ENCODE peak calls at places on chromosomes 7 and 10, in nine cellular contexts. W is SJCRH30, Q is ovary, Z is endodermal cell, M is adrenal gland, D is esophagus muscularis mucosa, B is heart right ventricle, P is HepG2, Y is right atrium auricular region. T is an unnamed sample.

GRCh38 chr10:46257099-46257498 is 29.7 kb upstream of the ANTXRL start:
- DNase-seq in D (peak; percentile 90), Z (no peak), B (no peak), Y (peak; percentile 46), M (no peak), W (no peak), Q (no peak), P (no peak), T (no peak)

GRCh38 chr7:147483634-147484292 is 1106.8 kb upstream of the C7orf33 start:
- DNase-seq in M (no peak), P (no peak), D (no peak), B (no peak), W (no peak), Z (no peak), Q (no peak), Y (no peak), T (no peak)

GRCh38 chr7:25716421-25716820 is 435.6 kb upstream of the NFE2L3 start:
- DNase-seq in M (no peak), P (no peak), Q (no peak), Y (no peak), W (no peak), D (no peak), B (no peak), Z (no peak), T (no peak)

GRCh38 chr7:93178213-93178612 is 30.0 kb upstream of the SAMD9L start:
- DNase-seq in W (peak; percentile 22), M (no peak), Q (no peak), D (no peak), Z (no peak), Y (no peak), B (no peak), P (no peak), T (no peak)

GRCh38 chr10:118595064-118595420 is 406 bp downstream of the PRLHR start:
- DNase-seq in P (no peak), W (no peak), Y (no peak), B (no peak), M (no peak), Z (no peak), Q (no peak), D (no peak), T (no peak)

GRCh38 chr7:47153571-47153970 is 428.3 kb downstream of the TNS3 start:
- DNase-seq in B (no peak), P (peak; percentile 13), D (no peak), W (no peak), Z (peak; percentile 83), Y (no peak), M (no peak), Q (no peak), T (peak; percentile 45)

GRCh38 chr7:111931016-111931517 is 275.1 kb downstream of the DOCK4 start:
- DNase-seq in P (peak; percentile 96), D (no peak), Z (peak; percentile 52), W (peak; percentile 50), Q (no peak), M (no peak), B (no peak), Y (no peak), T (no peak)

GRCh38 chr10:102132193-102132562 is 662 bp upstream of the PPRC1 start:
- DNase-seq in Y (no peak), B (no peak), W (no peak), D (no peak), M (no peak), P (no peak), Z (no peak), Q (no peak), T (no peak)

GRCh38 chr10:95214369-95214768 is 20.3 kb downstream of the ACSM6 start:
- DNase-seq in M (no peak), B (no peak), Q (no peak), Z (no peak), D (no peak), Y (no peak), W (no peak), P (no peak), T (no peak)

GRCh38 chr10:6713716-6714115 is 133.6 kb upstream of the PRKCQ start:
- DNase-seq in W (no peak), M (no peak), Z (peak; percentile 71), D (no peak), Q (no peak), Y (no peak), B (no peak), P (no peak), T (no peak)

GRCh38 chr7:34281260-34281659 is 375.9 kb downstream of the BMPER start:
- DNase-seq in Q (no peak), Y (no peak), Z (no peak), B (no peak), M (no peak), W (peak; percentile 18), P (peak; percentile 13), D (no peak), T (no peak)

GRCh38 chr10:533611-534566 is 155.6 kb downstream of the DIP2C start:
- DNase-seq in Q (no peak), D (no peak), B (no peak), M (no peak), P (no peak), Y (no peak), W (no peak), Z (no peak), T (no peak)

GRCh38 chr7:156753630-156754029 is 113.1 kb downstream of the RNF32 start:
- DNase-seq in P (no peak), M (no peak), W (peak; percentile 29), Z (peak; percentile 74), Q (no peak), Y (no peak), B (no peak), D (no peak), T (no peak)

GRCh38 chr10:112295853-112296830 is 12.9 kb downstream of the TECTB start:
- DNase-seq in Z (no peak), Q (no peak), B (peak; percentile 54), Y (no peak), W (no peak), D (no peak), M (no peak), P (peak; percentile 76), T (no peak)

GRCh38 chr10:43024942-43025700 is 51.7 kb upstream of the RET start:
- DNase-seq in M (no peak), Z (no peak), Q (no peak), W (no peak), P (no peak), Y (no peak), B (no peak), D (peak; percentile 82), T (no peak)

GRCh38 chr10:11205026-11205772 is 187.5 kb downstream of the CELF2 start:
- DNase-seq in M (no peak), Z (no peak), Q (no peak), B (no peak), D (no peak), Y (no peak), W (peak; percentile 49), P (no peak), T (no peak)

GRCh38 chr10:73136627-73137026 is 26.4 kb downstream of the NUDT13 start:
- DNase-seq in B (no peak), M (no peak), Z (no peak), W (no peak), P (no peak), Y (no peak), Q (no peak), D (no peak), T (no peak)

GRCh38 chr10:98257198-98257597 is 10.8 kb downstream of the LOXL4 start:
- DNase-seq in W (no peak), D (no peak), B (no peak), Y (peak; percentile 16), Z (no peak), M (no peak), Q (no peak), P (no peak), T (no peak)

DNA sequence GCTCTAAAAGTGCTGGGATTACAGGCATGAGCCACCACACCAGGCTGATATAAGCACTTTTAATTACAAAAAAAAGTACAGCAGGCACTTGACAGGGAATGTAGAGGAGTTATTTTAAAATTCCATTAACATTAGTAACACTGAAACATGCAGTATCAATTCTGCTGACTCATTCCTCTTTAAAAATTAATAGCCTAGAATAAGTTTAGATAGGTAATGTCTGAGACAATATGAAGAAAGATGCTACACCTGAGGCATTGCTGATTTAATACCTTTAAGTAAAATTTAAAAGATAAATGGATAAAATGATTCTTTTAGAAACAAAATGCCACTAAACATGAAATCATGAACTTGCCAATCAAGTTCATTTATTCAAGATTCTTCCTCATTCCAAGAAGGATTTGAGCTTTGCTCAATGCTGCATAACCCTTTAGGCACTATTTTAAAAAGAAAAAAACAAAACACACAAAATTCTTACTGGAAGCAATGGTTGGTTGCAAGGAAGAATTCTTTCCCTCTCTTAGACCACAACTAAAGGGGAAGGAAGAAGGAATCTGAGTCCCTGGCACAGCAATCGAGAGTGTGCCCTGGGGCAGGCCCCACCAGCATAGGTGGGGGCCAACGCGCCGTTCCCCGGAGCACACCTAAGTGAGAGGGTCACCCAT is 26.6 kb downstream of the ESYT2 start:
- DNase-seq in M (no peak), Y (no peak), B (no peak), Q (no peak), W (no peak), Z (no peak), D (no peak), P (no peak), T (no peak)
- H3K4me3 ChIP-seq in M (no peak overlapping the region), Y (no peak overlapping the region), B (no peak overlapping the region), Q (no peak overlapping the region), W (no peak overlapping the region), Z (no peak overlapping the region), D (no peak overlapping the region), P (no peak overlapping the region), T (no peak overlapping the region)

GRCh38 chr10:70144372-70145110 is 2.0 kb downstream of the TYSND1 start:
- DNase-seq in Y (no peak), M (no peak), D (no peak), Z (no peak), P (no peak), W (no peak), Q (no peak), B (no peak), T (no peak)
- H3K27ac ChIP-seq in Y (no peak overlapping the region), M (no peak overlapping the region), D (peak overlapping the region; percentile 87), Z (no peak overlapping the region), P (no peak overlapping the region), W (no peak overlapping the region), Q (no peak overlapping the region), B (no peak overlapping the region), T (no peak overlapping the region)

GRCh38 chr7:79332091-79332490 is 121.4 kb downstream of the MAGI2 start:
- DNase-seq in B (no peak), Q (no peak), D (no peak), Y (no peak), M (no peak), W (no peak), Z (no peak), P (no peak), T (no peak)
- H3K9me3 ChIP-seq in B (no peaks in the 10 kb centered on the region), Q (no peaks in the 10 kb centered on the region), D (no peaks in the 10 kb centered on the region), Y (no peaks in the 10 kb centered on the region), M (no peaks in the 10 kb centered on the region), W (no peaks in the 10 kb centered on the region), Z (no peaks in the 10 kb centered on the region), P (no peaks in the 10 kb centered on the region), T (no peaks in the 10 kb centered on the region)

DNA sequence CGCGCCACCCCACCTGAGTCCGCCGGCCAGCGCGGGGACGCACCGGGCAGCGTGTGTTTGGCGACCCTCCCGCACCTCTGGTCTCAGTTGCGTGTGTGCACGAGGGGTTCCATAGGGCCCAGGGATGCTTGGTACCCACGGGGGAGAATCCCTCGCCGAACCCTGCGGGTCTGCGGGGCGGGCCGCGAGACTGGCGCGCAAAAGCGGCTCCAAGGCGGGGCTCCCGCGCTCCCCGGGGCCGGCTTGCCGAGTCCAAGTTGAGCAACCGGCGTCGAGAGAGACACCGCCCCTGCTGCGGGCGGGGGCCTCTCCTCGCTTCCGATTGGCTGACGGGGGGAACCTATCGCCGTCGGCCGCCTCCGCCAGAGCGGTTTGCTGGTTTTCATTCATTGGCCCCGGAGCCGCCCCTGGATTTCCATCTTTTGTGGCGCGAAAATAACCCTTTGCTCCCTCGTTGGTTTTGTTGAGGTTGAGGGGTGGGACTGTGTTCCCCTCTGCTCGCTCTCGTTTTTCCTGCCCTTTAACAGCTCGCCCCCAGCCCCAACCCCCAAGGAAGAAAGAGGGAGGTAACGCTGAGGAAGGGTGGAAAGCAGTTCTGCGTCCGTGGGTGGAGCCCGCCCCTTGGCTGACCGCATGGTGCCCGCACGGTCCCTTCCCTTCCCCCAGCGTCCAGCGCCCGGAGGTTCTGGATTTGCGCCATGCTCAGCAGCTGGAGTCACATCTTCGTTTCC is 4.0 kb upstream of the IGF2BP3 start:
- DNase-seq in Q (no peak), Z (peak; percentile 99), P (peak; percentile 96), D (peak; percentile 91), Y (no peak), M (peak; percentile 29), B (peak; percentile 67), W (peak; percentile 100), T (peak; percentile 93)
- H3K4me3 ChIP-seq in Q (no peak overlapping the region), Z (peak overlapping the region; percentile 99), P (peak overlapping the region; percentile 91), D (peak overlapping the region; percentile 53), Y (peak overlapping the region; percentile 22), M (no peak overlapping the region), B (no peak overlapping the region), W (peak overlapping the region; percentile 87), T (peak overlapping the region; percentile 82)

T was measured in iPS DF 6.9.